ENCODE peak calls at places on chromosomes 12 and 14, in five cellular contexts. I is colonic mucosa; P is CD4-positive, alpha-beta memory T cell; T is testis; X is ovary. U is an unnamed sample. For H3K36me3, the result is how much of the 10 kb centered on the place peaks cover.

GRCh38 chr14:101449114-101449513 is 112.2 kb upstream of the DIO3 start:
- DNase-seq in I (no peak), P (no peak), T (no peak), X (no peak), U (no peak)

GRCh38 chr12:132824053-132824452 is 4.6 kb downstream of the GOLGA3 start:
- DNase-seq in I (no peak), P (no peak), T (no peak), X (no peak), U (no peak)

GRCh38 chr14:50762001-50762930 is 68.7 kb downstream of the NIN start:
- DNase-seq in I (no peak), P (no peak), T (no peak), X (no peak), U (no peak)

GRCh38 chr14:71454513-71455332 is 477.5 kb upstream of the RGS6 start:
- DNase-seq in I (no peak), P (no peak), T (no peak), X (no peak), U (no peak)

GRCh38 chr12:14840616-14841015 is 2.7 kb downstream of the ART4 start:
- DNase-seq in I (no peak), P (no peak), T (no peak), X (no peak), U (no peak)

GRCh38 chr12:57904426-57904825 is 36.9 kb upstream of the ATP23 start:
- DNase-seq in I (no peak), P (no peak), T (no peak), X (no peak), U (no peak)

GRCh38 chr14:61472025-61472672 is 150.8 kb downstream of the PRKCH start:
- DNase-seq in I (no peak), P (peak), T (no peak), X (no peak), U (no peak)

GRCh38 chr14:103188691-103189480 is 65.6 kb downstream of the TNFAIP2 start:
- DNase-seq in I (peak), P (peak), T (peak), X (peak), U (no peak)

GRCh38 chr12:67161322-67161918 is 107.7 kb upstream of the CAND1 start:
- DNase-seq in I (peak), P (peak), T (peak), X (no peak), U (peak)

GRCh38 chr14:64758025-64758521 is 53.8 kb downstream of the PLEKHG3 start:
- DNase-seq in I (peak), P (no peak), T (no peak), X (peak), U (peak)

GRCh38 chr12:5379737-5380496 is 52.0 kb upstream of the NTF3 start:
- DNase-seq in I (no peak), P (no peak), T (no peak), X (no peak), U (no peak)

GRCh38 chr14:102508774-102509743 is 517 bp downstream of the ANKRD9 start:
- DNase-seq in I (peak), P (peak), T (peak), X (peak), U (peak)

GRCh38 chr12:88753074-88753473 is 172.8 kb upstream of the KITLG start:
- DNase-seq in I (no peak), P (no peak), T (no peak), X (no peak), U (no peak)

GRCh38 chr12:96343347-96343954 is 56.8 kb downstream of the CDK17 start:
- DNase-seq in I (no peak), P (peak), T (no peak), X (no peak), U (no peak)

GRCh38 chr12:122866379-122866778 is 29.5 kb downstream of the VPS37B start:
- DNase-seq in I (no peak), P (no peak), T (no peak), X (no peak), U (no peak)

GRCh38 chr12:15631007-15631715 is 158.0 kb downstream of the EPS8 start:
- DNase-seq in I (no peak), P (no peak), T (no peak), X (no peak), U (no peak)

GRCh38 chr14:74608959-74609611 is 3.0 kb downstream of the LTBP2 start:
- DNase-seq in I (peak), P (peak), T (peak), X (peak), U (peak)

GRCh38 chr14:102878174-102878969 is 44.1 kb upstream of the AMN start:
- DNase-seq in I (peak), P (no peak), T (no peak), X (no peak), U (peak)

GRCh38 chr12:34204830-34205285 is 182.6 kb downstream of the ALG10 start:
- DNase-seq in I (no peak), P (no peak), T (no peak), X (no peak), U (no peak)

GRCh38 chr12:121237415-121237814 is 27.5 kb downstream of the P2RX4 start:
- DNase-seq in I (no peak), P (no peak), T (no peak), X (no peak), U (no peak)

GRCh38 chr14:30994681-30995620 is 30.5 kb upstream of the AP4S1 start:
- DNase-seq in I (no peak), P (no peak), T (no peak), X (no peak), U (no peak)

GRCh38 chr12:54390176-54390667 is 5.7 kb upstream of the ZNF385A start:
- DNase-seq in I (no peak), P (no peak), T (no peak), X (no peak), U (no peak)

GRCh38 chr14:64812412-64812811 is 67.3 kb downstream of the SPTB start:
- DNase-seq in I (peak), P (peak), T (no peak), X (no peak), U (peak)

GRCh38 chr12:15208140-15208539 is 13.1 kb downstream of the RERG start:
- DNase-seq in I (no peak), P (no peak), T (no peak), X (no peak), U (peak)

GRCh38 chr14:64591809-64592208 is 42.0 kb downstream of the PPP1R36 start:
- DNase-seq in I (no peak), P (no peak), T (no peak), X (no peak), U (no peak)

GRCh38 chr12:121649403-121649802 is 20.1 kb downstream of the MORN3 start:
- DNase-seq in I (no peak), P (no peak), T (no peak), X (no peak), U (no peak)

GRCh38 chr12:25794580-25794979 is 163.9 kb upstream of the RASSF8 start:
- DNase-seq in I (no peak), P (no peak), T (no peak), X (no peak), U (no peak)

GRCh38 chr14:55356913-55357312 is 54.7 kb downstream of the ATG14 start:
- DNase-seq in I (peak), P (no peak), T (no peak), X (no peak), U (peak)

GRCh38 chr14:99401196-99401595 is 79.5 kb downstream of the SETD3 start:
- DNase-seq in I (no peak), P (no peak), T (no peak), X (no peak), U (no peak)

GRCh38 chr14:99397698-99398097 is 83.0 kb downstream of the SETD3 start:
- DNase-seq in I (no peak), P (no peak), T (no peak), X (no peak), U (no peak)

GRCh38 chr14:99407416-99407815 is 73.2 kb downstream of the SETD3 start:
- DNase-seq in I (no peak), P (no peak), T (no peak), X (no peak), U (no peak)

GRCh38 chr14:99401624-99402282 is 78.9 kb downstream of the SETD3 start:
- DNase-seq in I (no peak), P (no peak), T (no peak), X (no peak), U (no peak)

GRCh38 chr14:99402283-99402648 is 78.4 kb downstream of the SETD3 start:
- DNase-seq in I (no peak), P (no peak), T (no peak), X (no peak), U (no peak)
- H3K36me3 ChIP-seq in I (under half), P (under half), T (under half), X (under half), U (under half)

GRCh38 chr14:21405097-21405496 is 21.3 kb upstream of the SUPT16H start:
- DNase-seq in I (no peak), P (no peak), T (no peak), X (no peak), U (no peak)

GRCh38 chr14:21395450-21395849 is 11.6 kb upstream of the SUPT16H start:
- DNase-seq in I (no peak), P (no peak), T (no peak), X (no peak), U (no peak)

GRCh38 chr14:21398901-21399300 is 15.1 kb upstream of the SUPT16H start:
- DNase-seq in I (no peak), P (no peak), T (no peak), X (no peak), U (no peak)

GRCh38 chr14:21399311-21399870 is 15.6 kb upstream of the SUPT16H start:
- DNase-seq in I (no peak), P (no peak), T (no peak), X (no peak), U (no peak)
- H3K36me3 ChIP-seq in I (half or more), P (half or more), T (under half), X (under half), U (under half)

GRCh38 chr12:49555631-49556390 is 12.1 kb downstream of the MCRS1 start:
- DNase-seq in I (no peak), P (no peak), T (no peak), X (no peak), U (no peak)

GRCh38 chr12:49556391-49557186 is 11.4 kb downstream of the MCRS1 start:
- DNase-seq in I (no peak), P (no peak), T (no peak), X (no peak), U (no peak)

GRCh38 chr12:49558526-49558925 is 9.4 kb downstream of the MCRS1 start:
- DNase-seq in I (no peak), P (no peak), T (no peak), X (no peak), U (no peak)

GRCh38 chr12:49557917-49558215 is 10.1 kb downstream of the MCRS1 start:
- DNase-seq in I (no peak), P (no peak), T (no peak), X (no peak), U (no peak)

GRCh38 chr12:49557187-49557916 is 10.6 kb downstream of the MCRS1 start:
- DNase-seq in I (no peak), P (no peak), T (no peak), X (no peak), U (no peak)
- H3K36me3 ChIP-seq in I (under half), P (under half), T (under half), X (under half), U (under half)

GRCh38 chr12:120227233-120228040 is 26.5 kb upstream of the RPLP0 start:
- DNase-seq in I (no peak), P (no peak), T (no peak), X (no peak), U (peak)
- H3K36me3 ChIP-seq in I (under half), P (under half), T (under half), X (under half), U (under half)

GRCh38 chr12:108526482-108527234 is 11.6 kb downstream of the FICD start:
- DNase-seq in I (no peak), P (no peak), T (no peak), X (no peak), U (no peak)

GRCh38 chr12:108530141-108530540 is 15.1 kb downstream of the FICD start:
- DNase-seq in I (no peak), P (no peak), T (no peak), X (no peak), U (no peak)

DNA sequence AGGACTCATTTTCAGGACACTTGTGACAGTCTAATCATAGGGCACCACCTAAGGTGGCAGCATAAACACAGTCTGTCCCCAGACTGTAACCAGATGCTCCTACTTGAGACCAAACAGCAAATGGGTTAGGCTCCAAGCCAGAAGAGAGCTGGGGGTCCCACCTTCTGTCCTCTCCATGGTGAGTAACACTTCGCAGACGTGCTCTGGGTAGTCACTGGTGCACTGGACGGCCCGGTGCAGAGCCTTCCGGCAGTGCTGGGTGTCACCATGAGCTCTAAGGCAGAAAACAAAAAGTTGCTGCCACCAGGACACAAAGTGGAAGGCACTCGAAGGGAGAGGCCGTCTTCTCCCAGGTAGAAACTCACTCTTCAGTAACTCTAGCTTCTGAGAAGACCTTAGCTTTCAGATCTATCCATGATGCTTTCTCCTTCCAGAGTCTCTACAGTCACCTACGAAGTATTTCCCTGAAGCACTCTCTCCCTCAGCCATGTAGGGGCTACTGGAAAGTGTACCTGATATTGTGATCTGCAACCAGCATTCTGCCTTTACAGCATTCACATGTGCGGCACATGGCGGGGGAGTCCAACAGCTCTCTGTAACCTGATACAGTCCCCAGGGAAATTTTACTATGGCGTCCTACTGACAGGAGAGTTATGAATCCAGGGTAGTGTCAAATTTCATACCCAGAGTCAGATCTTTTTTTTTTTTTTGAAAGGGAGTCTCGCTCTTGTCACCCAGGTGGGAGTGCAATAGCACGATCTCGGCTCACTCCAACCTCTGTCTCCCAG is 17.2 kb downstream of the FICD start:
- DNase-seq in I (no peak), P (no peak), T (no peak), X (no peak), U (no peak)
- H3K36me3 ChIP-seq in I (under half), P (half or more), T (under half), X (under half), U (under half)

GRCh38 chr12:19276767-19277166 is 147.2 kb downstream of the PLEKHA5 start:
- DNase-seq in I (no peak), P (no peak), T (no peak), X (no peak), U (no peak)
- H3K36me3 ChIP-seq in I (under half), P (under half), T (under half), X (under half), U (under half)

GRCh38 chr14:38127356-38127755 is 80.3 kb upstream of the SSTR1 start:
- DNase-seq in I (no peak), P (no peak), T (no peak), X (no peak), U (no peak)

GRCh38 chr14:38124496-38124895 is 83.2 kb upstream of the SSTR1 start:
- DNase-seq in I (no peak), P (no peak), T (no peak), X (no peak), U (no peak)

GRCh38 chr14:38128640-38129039 is 79.1 kb upstream of the SSTR1 start:
- DNase-seq in I (no peak), P (no peak), T (no peak), X (no peak), U (no peak)

GRCh38 chr14:38127784-38128183 is 79.9 kb upstream of the SSTR1 start:
- DNase-seq in I (no peak), P (no peak), T (no peak), X (no peak), U (no peak)

DNA sequence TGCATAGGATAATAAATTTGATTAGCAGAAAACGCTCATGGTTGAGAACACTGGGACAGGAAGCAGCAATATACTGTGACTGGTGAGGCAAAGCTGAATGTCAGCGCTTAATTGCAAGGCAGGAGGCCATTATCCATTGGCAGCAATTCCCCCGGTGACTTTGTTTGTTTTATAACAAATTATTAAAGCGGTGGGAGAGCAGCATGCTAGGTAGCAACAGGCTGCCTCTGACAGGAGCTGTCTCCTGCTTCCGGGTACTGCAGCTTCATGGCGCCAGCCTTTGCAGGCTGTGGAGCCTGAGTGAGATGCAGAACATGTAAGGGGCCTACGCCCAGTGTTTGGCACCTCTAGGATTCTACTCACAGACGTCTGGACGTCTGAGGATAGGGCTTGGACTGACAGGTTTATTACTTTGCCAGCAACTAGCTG is 82.2 kb upstream of the SSTR1 start:
- DNase-seq in I (no peak), P (no peak), T (no peak), X (no peak), U (no peak)
- H3K36me3 ChIP-seq in I (under half), P (under half), T (under half), X (under half), U (under half)